ENCODE peak calls at places on chromosomes 2 and 18, in seven cellular contexts. U is astrocyte, F is PC-3, P is A673, V is H9, O is left ventricle myocardium inferior, Z is PC-9. R is an unnamed sample.
A peak's percentile ranks its signal among the peaks of the same experiment; 100 is the strongest.

GRCh38 chr2:235518317-235519090 is 24.7 kb downstream of the AGAP1 start:
- DNase-seq in F (peak; percentile 64), V (no peak), O (no peak), U (no peak), Z (no peak), P (peak; percentile 29), R (no peak)

GRCh38 chr2:110806053-110806452 is 73.7 kb downstream of the ACOXL start:
- DNase-seq in F (no peak), P (no peak), V (no peak), O (no peak), Z (no peak), U (no peak), R (no peak)

GRCh38 chr2:5661362-5661761 is 30.8 kb upstream of the SOX11 start:
- DNase-seq in V (no peak), U (no peak), P (no peak), F (no peak), O (no peak), Z (no peak), R (no peak)

GRCh38 chr2:182066439-182067061 is 80.9 kb downstream of the PPP1R1C start:
- DNase-seq in Z (no peak), U (peak; percentile 98), O (no peak), F (peak; percentile 88), P (peak; percentile 86), V (no peak), R (no peak)

GRCh38 chr2:88471083-88471942 is 18.8 kb upstream of the FOXI3 start:
- DNase-seq in F (no peak), V (peak; percentile 45), Z (no peak), P (no peak), U (no peak), O (no peak), R (no peak)

GRCh38 chr2:162037886-162038285 is 36.1 kb downstream of the DPP4 start:
- DNase-seq in O (no peak), F (no peak), Z (no peak), P (no peak), U (no peak), V (no peak), R (no peak)

GRCh38 chr2:241863021-241863954 is 4.6 kb upstream of the PDCD1 start:
- DNase-seq in P (peak; percentile 51), O (peak; percentile 8), U (no peak), F (no peak), V (no peak), Z (no peak), R (no peak)

GRCh38 chr18:63679820-63680606 is 18.3 kb upstream of the SERPINB3 start:
- DNase-seq in U (no peak), V (no peak), O (no peak), P (no peak), F (no peak), Z (no peak), R (no peak)

GRCh38 chr2:95329891-95330822 is 33.0 kb downstream of the KCNIP3 start:
- DNase-seq in Z (no peak), U (no peak), O (no peak), F (no peak), P (no peak), V (no peak), R (no peak)

GRCh38 chr2:188158337-188159100 is 133.2 kb upstream of the GULP1 start:
- DNase-seq in F (peak; percentile 78), U (no peak), O (no peak), Z (no peak), V (no peak), P (no peak), R (no peak)

GRCh38 chr2:200476836-200477235 is 33.0 kb downstream of the KCTD18 start:
- DNase-seq in U (no peak), F (no peak), Z (no peak), P (no peak), O (no peak), V (no peak), R (no peak)

GRCh38 chr2:100008960-100009359 is 133.4 kb downstream of the AFF3 start:
- DNase-seq in V (no peak), O (no peak), U (peak; percentile 80), Z (no peak), F (no peak), P (no peak), R (no peak)

GRCh38 chr2:190972846-190973245 is 41.1 kb downstream of the STAT1 start:
- DNase-seq in F (no peak), P (no peak), Z (no peak), O (no peak), U (no peak), V (no peak), R (no peak)

GRCh38 chr18:55763805-55764204 is 175.8 kb upstream of the TCF4 start:
- DNase-seq in P (peak; percentile 93), V (no peak), Z (no peak), U (no peak), O (no peak), F (no peak), R (no peak)

GRCh38 chr2:3105814-3106569 is 271.6 kb downstream of the EIPR1 start:
- DNase-seq in U (no peak), P (no peak), F (no peak), O (no peak), Z (no peak), V (peak; percentile 44), R (no peak)

GRCh38 chr2:65392609-65393008 is 39.8 kb downstream of the SPRED2 start:
- DNase-seq in V (no peak), O (no peak), Z (no peak), U (no peak), F (no peak), P (peak; percentile 71), R (no peak)

GRCh38 chr18:77635441-77635840 is 385.8 kb downstream of the GALR1 start:
- DNase-seq in V (no peak), U (no peak), P (no peak), O (peak; percentile 34), Z (no peak), F (no peak), R (peak; percentile 19)

DNA sequence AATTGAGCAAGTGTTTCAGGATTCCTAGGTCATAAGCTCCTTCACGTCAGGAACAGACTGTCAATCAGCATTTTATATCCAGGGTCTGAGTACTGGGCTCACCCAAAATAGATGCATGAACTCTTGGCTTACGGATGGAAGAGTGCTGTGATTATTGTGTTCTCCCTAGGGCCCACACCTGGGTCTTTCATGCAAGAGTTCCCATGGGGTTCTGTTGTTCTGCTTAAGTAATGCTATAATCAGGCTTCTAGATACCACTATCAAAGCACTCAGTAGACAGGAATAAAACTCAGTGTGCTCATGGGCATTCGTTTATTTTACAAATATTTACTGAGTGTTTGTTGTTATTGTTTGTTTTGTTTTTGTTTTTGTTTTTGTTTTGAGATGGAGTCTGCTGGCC is 46.4 kb upstream of the PMAIP1 start:
- DNase-seq in P (no peak), Z (no peak), F (no peak), O (no peak), V (no peak), U (no peak), R (no peak)
- H3K4me1 ChIP-seq in P (no peaks in the 10 kb centered on the region), Z (no peaks in the 10 kb centered on the region), F (peaks cover 9% of the 10 kb centered on the region), O (no peaks in the 10 kb centered on the region), V (peaks cover 3% of the 10 kb centered on the region), U (no peaks in the 10 kb centered on the region), R (no peaks in the 10 kb centered on the region)

GRCh38 chr2:85741811-85742507 is 11.8 kb upstream of the ATOH8 start:
- DNase-seq in U (peak; percentile 93), P (no peak), Z (no peak), O (peak; percentile 63), F (peak; percentile 10), V (no peak), R (peak; percentile 93)
- TF ChIP-seq CTCF in U (no peak), P (no peak), Z (no peak), O (no peak), F (no peak), V (no peak), R (no peak)

GRCh38 chr18:57775937-57776336 is 27.2 kb downstream of the ATP8B1 start:
- DNase-seq in F (peak; percentile 97), V (no peak), O (no peak), U (peak; percentile 61), P (no peak), Z (peak; percentile 98), R (no peak)
- H3K4me1 ChIP-seq in F (peaks cover 77% of the 10 kb centered on the region), V (peaks cover 15% of the 10 kb centered on the region), O (peaks cover 73% of the 10 kb centered on the region), U (peaks cover 30% of the 10 kb centered on the region), P (peaks cover 91% of the 10 kb centered on the region), Z (peaks cover 95% of the 10 kb centered on the region), R (peaks cover 43% of the 10 kb centered on the region)

DNA sequence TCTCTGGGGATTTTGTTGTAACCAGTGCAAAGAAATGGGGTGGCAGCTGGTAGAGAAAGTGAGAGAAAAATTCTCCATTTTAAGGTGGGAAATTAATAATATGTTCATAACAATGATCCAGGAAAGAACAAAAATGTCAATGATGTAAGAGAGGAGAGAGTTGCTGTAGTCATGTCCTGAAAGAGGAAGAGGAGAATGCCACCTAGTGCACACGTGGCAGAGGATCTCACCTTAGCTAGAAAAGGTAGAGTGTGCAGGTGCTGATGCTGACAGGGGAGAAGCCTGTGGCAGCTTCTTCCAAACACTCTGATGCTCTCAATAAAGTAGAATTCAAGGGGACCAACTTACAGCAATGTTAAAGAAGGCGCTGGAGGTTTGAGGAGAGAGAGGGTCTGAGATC is 282.9 kb upstream of the PKDCC start:
- DNase-seq in V (no peak), F (no peak), O (no peak), U (no peak), P (no peak), Z (no peak), R (no peak)
- TF ChIP-seq CTCF in V (no peak), F (no peak), O (no peak), U (no peak), P (no peak), Z (no peak), R (no peak)

GRCh38 chr2:173948198-173948597 is 17.0 kb downstream of the SP3 start:
- DNase-seq in F (no peak), U (no peak), O (no peak), V (no peak), P (no peak), Z (no peak), R (no peak)
- H3K4me1 ChIP-seq in F (peaks cover 16% of the 10 kb centered on the region), U (peaks cover 17% of the 10 kb centered on the region), O (peaks cover 89% of the 10 kb centered on the region), V (no peaks in the 10 kb centered on the region), P (peaks cover 8% of the 10 kb centered on the region), Z (peaks cover 27% of the 10 kb centered on the region), R (peaks cover 70% of the 10 kb centered on the region)

GRCh38 chr2:137050949-137051348 is 285.6 kb downstream of the THSD7B start:
- DNase-seq in P (no peak), U (no peak), Z (no peak), V (no peak), F (peak; percentile 30), O (no peak), R (no peak)
- TF ChIP-seq CTCF in P (peak; percentile 13), U (no peak), Z (peak; percentile 50), V (peak; percentile 57), F (peak; percentile 45), O (no peak), R (no peak)